ENCODE peak calls at places on chromosomes 7 and 10, in eight cellular contexts. N is mesenchymal stem cell, X is IMR-90, A is fibroblast of lung, B is tibial artery, L is GM23248, K is hepatocyte, Q is endothelial cell of umbilical vein. T is an unnamed sample.

GRCh38 chr10:116961305-116962251 is 43.4 kb downstream of the SHTN1 start:
- DNase-seq in K (no peak), A (no peak), B (no peak), X (no peak), L (no peak), Q (no peak), N (no peak), T (no peak)

GRCh38 chr10:13536674-13537366 is 8.0 kb upstream of the BEND7 start:
- DNase-seq in B (no peak), A (peak; percentile 34), K (peak; percentile 78), X (peak; percentile 41), Q (peak; percentile 69), N (peak; percentile 62), L (peak; percentile 48), T (peak; percentile 51)

GRCh38 chr7:2602736-2603387 is 28.9 kb upstream of the TTYH3 start:
- DNase-seq in K (no peak), L (no peak), X (no peak), A (no peak), Q (no peak), B (no peak), N (no peak), T (no peak)

GRCh38 chr7:129493555-129493954 is 8.8 kb upstream of the SMKR1 start:
- DNase-seq in L (peak; percentile 42), X (peak; percentile 33), N (peak; percentile 68), Q (no peak), K (no peak), B (no peak), A (peak; percentile 38), T (no peak)

GRCh38 chr10:43823237-43823605 is 174.5 kb upstream of the ZNF32 start:
- DNase-seq in B (no peak), A (no peak), K (no peak), N (no peak), X (no peak), Q (no peak), L (peak; percentile 52), T (no peak)

GRCh38 chr7:158061031-158061630 is 526.5 kb downstream of the PTPRN2 start:
- DNase-seq in L (no peak), K (no peak), B (peak; percentile 45), X (no peak), Q (no peak), N (no peak), A (no peak), T (no peak)

GRCh38 chr10:20314431-20314830 is 498.2 kb downstream of the PLXDC2 start:
- DNase-seq in A (no peak), Q (no peak), X (no peak), L (no peak), N (no peak), K (no peak), B (no peak), T (no peak)

GRCh38 chr7:81682873-81683272 is 87.0 kb downstream of the HGF start:
- DNase-seq in K (no peak), A (no peak), Q (no peak), X (no peak), B (no peak), L (no peak), N (peak; percentile 57), T (no peak)

GRCh38 chr7:139709460-139709859 is 68.3 kb downstream of the HIPK2 start:
- DNase-seq in K (no peak), A (peak; percentile 94), B (peak; percentile 78), X (peak; percentile 92), Q (no peak), N (peak; percentile 82), L (peak; percentile 95), T (no peak)

GRCh38 chr7:140672382-140673062 is at the start of gene ADCK2:
- DNase-seq in K (peak; percentile 77), Q (no peak), A (no peak), B (no peak), X (no peak), N (no peak), L (peak; percentile 65), T (peak; percentile 81)

GRCh38 chr7:87448427-87448826 is 27.1 kb downstream of the ABCB4 start:
- DNase-seq in Q (no peak), B (no peak), K (no peak), L (no peak), X (no peak), A (no peak), N (no peak), T (no peak)

GRCh38 chr7:5591547-5591899 is 167.9 kb upstream of the TNRC18 start:
- DNase-seq in K (peak; percentile 36), X (peak; percentile 80), B (no peak), A (peak; percentile 62), L (peak; percentile 83), N (peak; percentile 84), Q (peak; percentile 35), T (no peak)

GRCh38 chr7:100801833-100802568 is 25.3 kb downstream of the EPHB4 start:
- DNase-seq in B (no peak), L (peak; percentile 83), X (peak; percentile 87), A (peak; percentile 89), N (peak; percentile 81), Q (peak; percentile 41), K (peak; percentile 88), T (peak; percentile 88)

GRCh38 chr10:93554760-93555432 is 11.6 kb upstream of the FFAR4 start:
- DNase-seq in B (peak; percentile 80), K (peak; percentile 87), X (peak; percentile 56), N (peak; percentile 69), Q (peak; percentile 74), L (peak; percentile 74), A (peak; percentile 65), T (peak; percentile 88)

GRCh38 chr10:118967160-118967559 is 62.4 kb upstream of the NANOS1 start:
- DNase-seq in L (no peak), X (no peak), B (no peak), A (no peak), K (no peak), Q (no peak), N (no peak), T (no peak)

GRCh38 chr7:157769016-157769869 is 432.4 kb downstream of the DNAJB6 start:
- DNase-seq in Q (no peak), A (no peak), B (no peak), L (no peak), K (no peak), X (no peak), N (no peak), T (no peak)

GRCh38 chr7:17520941-17521340 is 222.5 kb downstream of the AHR start:
- DNase-seq in L (peak; percentile 54), K (no peak), A (no peak), Q (no peak), X (peak; percentile 49), B (no peak), N (no peak), T (no peak)

GRCh38 chr7:41118490-41118889 is 584.4 kb downstream of the INHBA start:
- DNase-seq in N (no peak), L (no peak), Q (no peak), A (no peak), X (no peak), B (no peak), K (no peak), T (no peak)
- H3K27ac ChIP-seq in N (no peak overlapping the region), L (no peak overlapping the region), Q (no peak overlapping the region), A (no peak overlapping the region), X (no peak overlapping the region), B (no peak overlapping the region), K (no peak overlapping the region), T (no peak overlapping the region)

DNA sequence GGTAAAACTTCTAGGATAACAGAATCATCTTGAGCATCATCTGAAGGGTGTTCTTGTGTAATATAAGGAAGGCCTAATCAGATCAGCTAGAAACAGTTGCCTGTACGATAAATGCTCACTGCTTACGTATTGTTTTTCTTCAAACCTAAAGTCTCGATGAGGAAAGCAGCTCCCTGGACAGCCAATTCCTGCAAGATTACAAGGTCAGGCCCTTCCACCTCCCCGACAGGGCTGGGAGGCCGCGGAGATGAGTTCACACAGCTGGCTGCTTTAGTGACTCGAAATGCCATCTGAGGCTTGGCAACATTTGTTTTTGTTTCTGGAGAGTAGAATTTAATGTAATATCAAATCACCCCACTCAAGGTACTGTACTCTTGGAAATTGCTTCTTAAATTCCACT is 95.1 kb upstream of the PFKP start:
- DNase-seq in K (no peak), N (peak; percentile 18), L (no peak), B (no peak), X (no peak), A (peak; percentile 16), Q (no peak), T (no peak)
- H3K4me1 ChIP-seq in K (no peaks in the 10 kb centered on the region), N (peaks cover 8% of the 10 kb centered on the region), L (peaks cover 10% of the 10 kb centered on the region), B (no peaks in the 10 kb centered on the region), X (peaks cover 3% of the 10 kb centered on the region), A (no peaks in the 10 kb centered on the region), Q (no peaks in the 10 kb centered on the region), T (no peaks in the 10 kb centered on the region)

GRCh38 chr7:26659121-26659520 is 205.3 kb downstream of the SKAP2 start:
- DNase-seq in X (no peak), B (no peak), Q (no peak), K (no peak), L (no peak), N (no peak), A (no peak), T (no peak)
- H3K27me3 ChIP-seq in X (peaks cover 2% of the 10 kb centered on the region), B (peaks cover 3% of the 10 kb centered on the region), Q (no peaks in the 10 kb centered on the region), K (peaks cover 48% of the 10 kb centered on the region), L (no peaks in the 10 kb centered on the region), N (no peaks in the 10 kb centered on the region), A (no peaks in the 10 kb centered on the region), T (no peaks in the 10 kb centered on the region)

GRCh38 chr10:24214762-24215161 is 5.8 kb downstream of the KIAA1217 start:
- DNase-seq in A (no peak), L (no peak), X (no peak), N (no peak), B (no peak), K (no peak), Q (no peak), T (no peak)
- H3K27ac ChIP-seq in A (no peak overlapping the region), L (no peak overlapping the region), X (no peak overlapping the region), N (no peak overlapping the region), B (no peak overlapping the region), K (peak overlapping the region; percentile 71), Q (no peak overlapping the region), T (peak overlapping the region; percentile 15)

GRCh38 chr7:29770371-29770770 is 35.9 kb upstream of the WIPF3 start:
- DNase-seq in B (no peak), A (no peak), L (no peak), K (no peak), Q (no peak), X (no peak), N (no peak), T (no peak)
- H3K4me1 ChIP-seq in B (no peaks in the 10 kb centered on the region), A (no peaks in the 10 kb centered on the region), L (no peaks in the 10 kb centered on the region), K (peaks cover 4% of the 10 kb centered on the region), Q (no peaks in the 10 kb centered on the region), X (no peaks in the 10 kb centered on the region), N (peaks cover 4% of the 10 kb centered on the region), T (no peaks in the 10 kb centered on the region)